ENCODE peak calls at places on chromosomes 16 and 17, in four cellular contexts. F, Q, I and U are unnamed samples.

GRCh38 chr17:72838068-72838467 is 254.4 kb downstream of the SLC39A11 start:
- DNase-seq in F (no peak), Q (no peak), I (no peak), U (no peak)

GRCh38 chr17:36443777-36444176 is 42.7 kb upstream of the ZNHIT3 start:
- DNase-seq in F (no peak), Q (no peak), I (no peak), U (no peak)

GRCh38 chr17:31581022-31581483 is 189.6 kb downstream of the RAB11FIP4 start:
- DNase-seq in F (no peak), Q (peak; percentile 35), I (no peak), U (no peak)

GRCh38 chr16:31899505-31899904 is 25.9 kb downstream of the ZNF267 start:
- DNase-seq in F (no peak), Q (no peak), I (no peak), U (no peak)

GRCh38 chr17:15213381-15214087 is 51.6 kb downstream of the PMP22 start:
- DNase-seq in F (peak; percentile 30), Q (peak; percentile 3), I (no peak), U (no peak)

GRCh38 chr17:41975099-41976083 is 8.8 kb downstream of the CNP start:
- DNase-seq in F (no peak), Q (no peak), I (no peak), U (no peak)

GRCh38 chr17:76261421-76262215 is 3.5 kb upstream of the UBALD2 start:
- DNase-seq in F (no peak), Q (peak; percentile 26), I (no peak), U (no peak)

GRCh38 chr17:50466371-50467113 is 2.1 kb downstream of the CHAD start:
- DNase-seq in F (no peak), Q (no peak), I (no peak), U (no peak)

GRCh38 chr17:5587431-5588032 is 3.2 kb upstream of the NLRP1 start:
- DNase-seq in F (peak; percentile 53), Q (peak; percentile 37), I (no peak), U (no peak)

GRCh38 chr17:57928898-57929297 is 26.3 kb downstream of the CUEDC1 start:
- DNase-seq in F (no peak), Q (no peak), I (no peak), U (no peak)

GRCh38 chr16:63361032-63361624 is 1324.9 kb upstream of the CDH8 start:
- DNase-seq in F (peak; percentile 18), Q (peak; percentile 7), I (no peak), U (no peak)

GRCh38 chr16:19898924-19899604 is 14.4 kb upstream of the GPRC5B start:
- DNase-seq in F (peak; percentile 60), Q (peak; percentile 44), I (no peak), U (peak; percentile 49)

GRCh38 chr16:74275031-74275636 is 21.5 kb upstream of the PSMD7 start:
- DNase-seq in F (peak; percentile 36), Q (no peak), I (no peak), U (peak; percentile 14)

GRCh38 chr17:333626-334396 is 18.8 kb downstream of the RPH3AL start:
- DNase-seq in F (peak; percentile 26), Q (no peak), I (no peak), U (no peak)

GRCh38 chr16:78932395-78932794 is 668.1 kb downstream of the MAF start:
- DNase-seq in F (no peak), Q (no peak), I (no peak), U (no peak)

GRCh38 chr17:5509482-5509881 is 23.1 kb downstream of the MIS12 start:
- DNase-seq in F (no peak), Q (no peak), I (no peak), U (no peak)

GRCh38 chr16:22924492-22924891 is 110.5 kb downstream of the HS3ST2 start:
- DNase-seq in F (no peak), Q (no peak), I (no peak), U (no peak)

GRCh38 chr16:85526132-85526731 is 86.9 kb upstream of the GSE1 start:
- DNase-seq in F (no peak), Q (no peak), I (no peak), U (no peak)

GRCh38 chr16:24507959-24508358 is 31.4 kb upstream of the RBBP6 start:
- DNase-seq in F (no peak), Q (no peak), I (no peak), U (no peak)

GRCh38 chr16:82524939-82525338 is 101.8 kb upstream of the CDH13 start:
- DNase-seq in F (no peak), Q (no peak), I (no peak), U (no peak)

GRCh38 chr17:68566145-68566738 is 34.9 kb downstream of the FAM20A start:
- DNase-seq in F (no peak), Q (no peak), I (no peak), U (no peak)

GRCh38 chr16:86511317-86512161 is 1.2 kb downstream of the FOXF1 start:
- DNase-seq in F (no peak), Q (no peak), I (no peak), U (no peak)

GRCh38 chr17:19322861-19323260 is 39.7 kb downstream of the B9D1 start:
- DNase-seq in F (no peak), Q (no peak), I (no peak), U (no peak)

GRCh38 chr17:4769628-4770027 is 2.1 kb upstream of the TM4SF5 start:
- DNase-seq in F (no peak), Q (no peak), I (no peak), U (no peak)

GRCh38 chr17:8223356-8224063 is 13.1 kb upstream of the AURKB start:
- DNase-seq in F (peak; percentile 55), Q (peak; percentile 69), I (no peak), U (no peak)

GRCh38 chr16:72921620-72922019 is 126.3 kb downstream of the ZFHX3 start:
- DNase-seq in F (no peak), Q (no peak), I (no peak), U (no peak)
- TF ChIP-seq SPI1 in F (no peak), Q (no peak), I (no peak), U (no peak)

GRCh38 chr16:66873685-66874055 is 6.6 kb upstream of the PDP2 start:
- DNase-seq in F (no peak), Q (peak; percentile 54), I (no peak), U (no peak)

GRCh38 chr16:66874079-66874775 is 6.1 kb upstream of the PDP2 start:
- DNase-seq in F (no peak), Q (no peak), I (no peak), U (no peak)

GRCh38 chr16:66872524-66872923 is 7.8 kb upstream of the PDP2 start:
- DNase-seq in F (no peak), Q (peak; percentile 43), I (no peak), U (no peak)

GRCh38 chr16:66872927-66873684 is 7.2 kb upstream of the PDP2 start:
- DNase-seq in F (peak; percentile 87), Q (peak; percentile 99), I (peak; percentile 95), U (peak; percentile 84)

GRCh38 chr16:66871840-66872239 is 8.5 kb upstream of the PDP2 start:
- DNase-seq in F (no peak), Q (no peak), I (no peak), U (no peak)
- TF ChIP-seq POLR2AphosphoS5 in F (no peak), Q (no peak), I (no peak), U (no peak)

DNA sequence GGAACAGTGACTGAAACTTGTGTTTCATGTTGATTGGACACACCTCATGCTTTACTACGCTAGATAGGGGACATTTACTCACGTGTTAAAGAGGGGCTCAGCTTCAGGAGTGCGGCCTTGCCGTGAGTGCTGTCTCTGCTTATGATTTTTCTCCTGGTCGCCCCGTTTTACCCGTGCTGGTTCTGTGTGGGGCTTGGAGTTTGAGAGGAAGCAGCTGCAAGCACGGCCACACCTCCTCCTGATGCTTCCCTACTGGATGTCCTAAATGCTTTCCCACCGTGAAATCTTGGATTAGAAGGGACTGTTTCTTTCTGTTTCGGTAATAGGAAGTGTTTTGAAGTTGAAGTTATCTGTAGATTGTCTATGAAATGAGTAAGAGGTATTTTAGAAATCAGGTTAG is 54.0 kb upstream of the ZNF750 start:
- DNase-seq in F (no peak), Q (no peak), I (no peak), U (no peak)
- TF ChIP-seq SPI1 in F (no peak), Q (no peak), I (no peak), U (no peak)

GRCh38 chr17:17710728-17711541 is 29.7 kb downstream of the RAI1 start:
- DNase-seq in F (no peak), Q (no peak), I (no peak), U (no peak)
- TF ChIP-seq POLR2AphosphoS5 in F (no peak), Q (no peak), I (no peak), U (no peak)

GRCh38 chr17:16283705-16284104 is 66.7 kb downstream of the PIGL start:
- DNase-seq in F (no peak), Q (no peak), I (no peak), U (no peak)
- TF ChIP-seq SPI1 in F (no peak), Q (no peak), I (no peak), U (no peak)

DNA sequence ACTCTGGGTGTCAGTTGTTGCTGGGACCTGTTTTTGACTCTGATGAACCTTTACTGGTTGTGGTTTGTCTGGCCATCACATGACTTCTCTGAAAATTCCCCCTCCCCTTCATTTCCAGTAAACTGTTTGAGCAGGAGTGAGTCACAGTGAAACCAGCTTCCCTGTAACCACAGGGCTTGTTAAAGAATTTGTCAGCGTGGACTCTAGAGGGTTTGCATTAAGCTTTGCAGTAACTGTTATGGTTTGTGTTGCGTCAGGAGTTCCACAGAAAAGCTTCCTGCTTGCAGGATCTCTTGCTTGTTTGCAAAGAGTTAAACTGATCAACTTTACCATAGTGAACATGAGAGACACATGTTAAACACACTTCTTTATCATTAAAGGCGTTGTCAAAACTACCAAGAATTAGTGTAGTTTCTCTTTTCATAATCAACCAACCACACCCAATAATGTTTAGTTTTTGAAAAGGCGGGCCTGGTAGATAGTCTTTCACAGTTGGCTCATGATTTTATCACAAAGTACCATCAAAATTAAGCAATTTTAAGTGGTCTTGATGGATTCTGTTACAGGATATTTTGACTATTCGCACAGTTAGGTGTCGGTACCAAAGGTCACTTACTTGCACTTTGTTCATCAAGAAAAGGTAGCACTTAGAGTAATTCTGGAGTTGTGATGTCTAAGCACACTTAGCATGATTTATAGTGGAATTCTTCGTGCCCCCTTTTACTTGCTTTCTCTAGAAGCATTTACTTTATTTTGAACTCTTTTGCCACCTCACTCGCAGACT is 79.3 kb downstream of the VMP1 start:
- DNase-seq in F (peak; percentile 82), Q (peak; percentile 97), I (peak; percentile 100), U (peak; percentile 27)
- TF ChIP-seq POLR2AphosphoS5 in F (peak; percentile 76), Q (peak; percentile 85), I (peak; percentile 56), U (peak; percentile 59)

GRCh38 chr16:89805136-89805905 is 11.1 kb downstream of the FANCA start:
- DNase-seq in F (no peak), Q (no peak), I (no peak), U (no peak)
- TF ChIP-seq SPI1 in F (no peak), Q (no peak), I (no peak), U (no peak)

DNA sequence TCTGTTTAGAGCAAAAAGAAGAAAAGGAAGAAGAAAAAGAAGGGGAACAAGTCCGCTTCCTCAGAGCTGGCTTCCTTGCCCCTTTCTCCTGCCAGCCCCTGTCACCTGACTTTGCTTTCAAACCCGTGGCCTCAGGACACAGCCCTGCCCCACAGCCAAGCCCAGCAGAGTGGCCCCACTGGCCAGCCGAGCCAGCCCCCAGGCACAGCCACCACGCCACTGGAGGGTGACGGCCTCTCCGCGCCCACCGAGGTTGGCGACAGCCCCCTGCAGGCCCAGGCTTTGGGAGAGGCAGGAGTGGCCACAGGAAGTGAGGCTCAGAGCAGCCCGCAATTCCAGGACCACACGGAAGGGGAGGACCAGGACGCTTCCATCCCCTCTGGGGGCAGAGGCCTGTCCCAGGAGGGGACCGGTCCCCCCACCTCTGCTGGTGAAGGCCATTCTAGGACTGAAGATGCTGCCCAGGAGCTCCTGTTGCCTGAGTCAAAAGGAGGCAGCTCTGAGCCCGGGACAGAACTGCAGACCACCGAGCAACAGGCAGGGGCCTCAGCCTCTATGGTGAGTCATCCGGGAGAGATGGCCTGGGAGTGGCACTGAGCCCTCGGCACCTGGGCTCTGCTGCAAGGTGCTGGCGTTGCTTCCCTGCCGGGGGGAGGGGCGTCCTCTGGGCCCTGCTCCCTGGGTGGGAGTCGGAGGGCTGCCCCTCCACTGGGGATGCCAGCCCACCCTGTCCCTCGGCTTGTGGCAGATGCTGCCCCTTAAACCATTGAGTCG is 27.3 kb downstream of the RNF213 start:
- DNase-seq in F (no peak), Q (no peak), I (no peak), U (no peak)
- TF ChIP-seq POLR2AphosphoS5 in F (no peak), Q (no peak), I (no peak), U (no peak)